ENCODE peak calls at places on chromosomes 5 and 9, in eight cellular contexts. One of them, this sample, is unnamed. For H3K9me3, the result is how much of the 10 kb centered on the place peaks cover.

GRCh38 chr9:4118666-4119065 is 181.2 kb downstream of the GLIS3 start:
- DNase-seq in PC-3: no peak
- DNase-seq in ovary: peak
- DNase-seq in psoas muscle: no peak
- DNase-seq in gastrocnemius medialis: no peak
- DNase-seq in HCT116: no peak
- DNase-seq in naive thymus-derived CD4-positive, alpha-beta T cell: no peak
- DNase-seq in CD4-positive, alpha-beta memory T cell: no peak
- DNase-seq in this sample: no peak

GRCh38 chr9:120889606-120890396 is 12.8 kb upstream of the PHF19 start:
- DNase-seq in PC-3: no peak
- DNase-seq in ovary: no peak
- DNase-seq in psoas muscle: no peak
- DNase-seq in gastrocnemius medialis: no peak
- DNase-seq in HCT116: no peak
- DNase-seq in naive thymus-derived CD4-positive, alpha-beta T cell: no peak
- DNase-seq in CD4-positive, alpha-beta memory T cell: no peak
- DNase-seq in this sample: no peak

GRCh38 chr9:4810565-4810964 is 17.8 kb downstream of the RCL1 start:
- DNase-seq in PC-3: no peak
- DNase-seq in ovary: no peak
- DNase-seq in psoas muscle: no peak
- DNase-seq in gastrocnemius medialis: no peak
- DNase-seq in HCT116: no peak
- DNase-seq in naive thymus-derived CD4-positive, alpha-beta T cell: no peak
- DNase-seq in CD4-positive, alpha-beta memory T cell: no peak
- DNase-seq in this sample: no peak

GRCh38 chr9:97808415-97808814 is 44.6 kb upstream of the FOXE1 start:
- DNase-seq in PC-3: no peak
- DNase-seq in ovary: no peak
- DNase-seq in psoas muscle: no peak
- DNase-seq in gastrocnemius medialis: no peak
- DNase-seq in HCT116: no peak
- DNase-seq in naive thymus-derived CD4-positive, alpha-beta T cell: no peak
- DNase-seq in CD4-positive, alpha-beta memory T cell: no peak
- DNase-seq in this sample: no peak

GRCh38 chr5:137395011-137395755 is 103.9 kb downstream of the SPOCK1 start:
- DNase-seq in PC-3: peak
- DNase-seq in ovary: no peak
- DNase-seq in psoas muscle: no peak
- DNase-seq in gastrocnemius medialis: peak
- DNase-seq in HCT116: no peak
- DNase-seq in naive thymus-derived CD4-positive, alpha-beta T cell: no peak
- DNase-seq in CD4-positive, alpha-beta memory T cell: no peak
- DNase-seq in this sample: no peak

GRCh38 chr9:138010274-138010800 is 132.8 kb downstream of the CACNA1B start:
- DNase-seq in PC-3: no peak
- DNase-seq in ovary: no peak
- DNase-seq in psoas muscle: no peak
- DNase-seq in gastrocnemius medialis: no peak
- DNase-seq in HCT116: no peak
- DNase-seq in naive thymus-derived CD4-positive, alpha-beta T cell: no peak
- DNase-seq in CD4-positive, alpha-beta memory T cell: no peak
- DNase-seq in this sample: no peak

GRCh38 chr5:124980174-124980941 is 233.9 kb upstream of the ZNF608 start:
- DNase-seq in PC-3: no peak
- DNase-seq in ovary: no peak
- DNase-seq in psoas muscle: no peak
- DNase-seq in gastrocnemius medialis: no peak
- DNase-seq in HCT116: no peak
- DNase-seq in naive thymus-derived CD4-positive, alpha-beta T cell: no peak
- DNase-seq in CD4-positive, alpha-beta memory T cell: no peak
- DNase-seq in this sample: no peak

GRCh38 chr5:132325691-132326090 is 31.5 kb downstream of the SLC22A4 start:
- DNase-seq in PC-3: no peak
- DNase-seq in ovary: no peak
- DNase-seq in psoas muscle: no peak
- DNase-seq in gastrocnemius medialis: no peak
- DNase-seq in HCT116: no peak
- DNase-seq in naive thymus-derived CD4-positive, alpha-beta T cell: no peak
- DNase-seq in CD4-positive, alpha-beta memory T cell: no peak
- DNase-seq in this sample: no peak

GRCh38 chr5:1201327-1202025 is at the start of gene SLC6A19:
- DNase-seq in PC-3: no peak
- DNase-seq in ovary: no peak
- DNase-seq in psoas muscle: peak
- DNase-seq in gastrocnemius medialis: no peak
- DNase-seq in HCT116: no peak
- DNase-seq in naive thymus-derived CD4-positive, alpha-beta T cell: no peak
- DNase-seq in CD4-positive, alpha-beta memory T cell: peak
- DNase-seq in this sample: no peak

DNA sequence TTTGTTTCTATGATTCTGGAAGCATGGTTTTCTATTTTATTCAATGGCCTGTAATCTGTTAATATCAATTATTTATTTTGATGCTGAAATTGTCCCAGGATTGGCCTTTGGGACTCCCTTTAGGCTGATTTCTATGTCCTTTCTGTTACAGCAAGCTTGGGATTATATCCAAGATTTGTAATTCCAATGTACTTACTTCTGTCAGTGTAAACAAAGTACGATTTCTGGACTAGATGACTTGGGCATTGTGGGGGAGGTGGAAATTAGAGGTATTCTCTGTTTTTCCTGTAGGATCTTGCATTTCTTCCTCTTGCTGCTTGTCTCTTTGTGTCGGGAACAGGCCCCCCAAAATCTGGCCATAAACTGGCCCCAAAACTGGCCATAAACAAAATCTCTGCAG is 3.7 kb downstream of the PCDHGA12 start:
- DNase-seq in PC-3: no peak
- DNase-seq in ovary: no peak
- DNase-seq in psoas muscle: no peak
- DNase-seq in gastrocnemius medialis: no peak
- DNase-seq in HCT116: no peak
- DNase-seq in naive thymus-derived CD4-positive, alpha-beta T cell: no peak
- DNase-seq in CD4-positive, alpha-beta memory T cell: no peak
- DNase-seq in this sample: no peak
- H3K9me3 ChIP-seq in PC-3: under half
- H3K9me3 ChIP-seq in ovary: under half
- H3K9me3 ChIP-seq in psoas muscle: under half
- H3K9me3 ChIP-seq in gastrocnemius medialis: under half
- H3K9me3 ChIP-seq in HCT116: under half
- H3K9me3 ChIP-seq in naive thymus-derived CD4-positive, alpha-beta T cell: under half
- H3K9me3 ChIP-seq in CD4-positive, alpha-beta memory T cell: under half
- H3K9me3 ChIP-seq in this sample: half or more

GRCh38 chr5:9054322-9054721 is 491.6 kb downstream of the SEMA5A start:
- DNase-seq in PC-3: no peak
- DNase-seq in ovary: no peak
- DNase-seq in psoas muscle: no peak
- DNase-seq in gastrocnemius medialis: no peak
- DNase-seq in HCT116: no peak
- DNase-seq in naive thymus-derived CD4-positive, alpha-beta T cell: no peak
- DNase-seq in CD4-positive, alpha-beta memory T cell: no peak
- DNase-seq in this sample: no peak

GRCh38 chr5:9054821-9055589 is 490.9 kb downstream of the SEMA5A start:
- DNase-seq in PC-3: peak
- DNase-seq in ovary: no peak
- DNase-seq in psoas muscle: no peak
- DNase-seq in gastrocnemius medialis: no peak
- DNase-seq in HCT116: no peak
- DNase-seq in naive thymus-derived CD4-positive, alpha-beta T cell: no peak
- DNase-seq in CD4-positive, alpha-beta memory T cell: no peak
- DNase-seq in this sample: no peak

GRCh38 chr5:9056046-9056445 is 489.8 kb downstream of the SEMA5A start:
- DNase-seq in PC-3: no peak
- DNase-seq in ovary: no peak
- DNase-seq in psoas muscle: no peak
- DNase-seq in gastrocnemius medialis: no peak
- DNase-seq in HCT116: no peak
- DNase-seq in naive thymus-derived CD4-positive, alpha-beta T cell: no peak
- DNase-seq in CD4-positive, alpha-beta memory T cell: no peak
- DNase-seq in this sample: no peak

GRCh38 chr5:9051779-9052178 is 494.1 kb downstream of the SEMA5A start:
- DNase-seq in PC-3: no peak
- DNase-seq in ovary: no peak
- DNase-seq in psoas muscle: no peak
- DNase-seq in gastrocnemius medialis: no peak
- DNase-seq in HCT116: no peak
- DNase-seq in naive thymus-derived CD4-positive, alpha-beta T cell: no peak
- DNase-seq in CD4-positive, alpha-beta memory T cell: no peak
- DNase-seq in this sample: no peak

GRCh38 chr5:9052421-9052820 is 493.5 kb downstream of the SEMA5A start:
- DNase-seq in PC-3: no peak
- DNase-seq in ovary: no peak
- DNase-seq in psoas muscle: no peak
- DNase-seq in gastrocnemius medialis: no peak
- DNase-seq in HCT116: no peak
- DNase-seq in naive thymus-derived CD4-positive, alpha-beta T cell: no peak
- DNase-seq in CD4-positive, alpha-beta memory T cell: no peak
- DNase-seq in this sample: no peak
- H3K9me3 ChIP-seq in PC-3: under half
- H3K9me3 ChIP-seq in ovary: under half
- H3K9me3 ChIP-seq in psoas muscle: under half
- H3K9me3 ChIP-seq in gastrocnemius medialis: under half
- H3K9me3 ChIP-seq in HCT116: under half
- H3K9me3 ChIP-seq in naive thymus-derived CD4-positive, alpha-beta T cell: under half
- H3K9me3 ChIP-seq in CD4-positive, alpha-beta memory T cell: under half
- H3K9me3 ChIP-seq in this sample: under half

GRCh38 chr9:117092582-117092981 is 322.3 kb downstream of the ASTN2 start:
- DNase-seq in PC-3: no peak
- DNase-seq in ovary: no peak
- DNase-seq in psoas muscle: no peak
- DNase-seq in gastrocnemius medialis: no peak
- DNase-seq in HCT116: no peak
- DNase-seq in naive thymus-derived CD4-positive, alpha-beta T cell: no peak
- DNase-seq in CD4-positive, alpha-beta memory T cell: no peak
- DNase-seq in this sample: no peak
- H3K9me3 ChIP-seq in PC-3: under half
- H3K9me3 ChIP-seq in ovary: under half
- H3K9me3 ChIP-seq in psoas muscle: under half
- H3K9me3 ChIP-seq in gastrocnemius medialis: under half
- H3K9me3 ChIP-seq in HCT116: under half
- H3K9me3 ChIP-seq in naive thymus-derived CD4-positive, alpha-beta T cell: under half
- H3K9me3 ChIP-seq in CD4-positive, alpha-beta memory T cell: under half
- H3K9me3 ChIP-seq in this sample: under half

DNA sequence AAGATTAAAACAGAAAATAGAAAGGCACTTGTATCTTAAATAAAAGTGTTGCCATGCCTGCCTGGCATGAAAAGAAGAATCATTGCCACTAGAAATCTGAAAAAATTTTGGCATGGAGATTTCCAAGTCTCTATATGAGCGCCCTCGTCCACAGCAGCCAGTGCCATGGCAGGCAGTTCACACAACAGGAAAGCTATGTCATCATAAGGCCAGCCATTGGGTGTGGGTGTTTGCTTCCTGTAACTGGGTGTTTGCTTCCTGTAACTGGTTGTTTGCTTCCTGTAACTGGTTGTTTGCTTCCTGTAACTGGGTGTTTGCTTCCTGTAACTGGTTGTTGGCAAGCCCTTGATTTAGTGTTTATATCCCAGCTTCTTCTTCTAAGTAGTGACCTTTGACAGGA is 446.7 kb downstream of the IRX1 start:
- DNase-seq in PC-3: no peak
- DNase-seq in ovary: no peak
- DNase-seq in psoas muscle: no peak
- DNase-seq in gastrocnemius medialis: no peak
- DNase-seq in HCT116: no peak
- DNase-seq in naive thymus-derived CD4-positive, alpha-beta T cell: no peak
- DNase-seq in CD4-positive, alpha-beta memory T cell: no peak
- DNase-seq in this sample: no peak
- H3K9me3 ChIP-seq in PC-3: under half
- H3K9me3 ChIP-seq in ovary: under half
- H3K9me3 ChIP-seq in psoas muscle: under half
- H3K9me3 ChIP-seq in gastrocnemius medialis: under half
- H3K9me3 ChIP-seq in HCT116: under half
- H3K9me3 ChIP-seq in naive thymus-derived CD4-positive, alpha-beta T cell: under half
- H3K9me3 ChIP-seq in CD4-positive, alpha-beta memory T cell: under half
- H3K9me3 ChIP-seq in this sample: under half

This sample was measured in left ventricle myocardium inferior.